ENCODE peak calls at places on chromosomes 12 and 14, in eight cellular contexts. V is stimulated activated CD4-positive, alpha-beta T cell treated with anti-CD3 and anti-CD28 coated beads, Interleukin-4, amount 100 ng/mL, for 48 hours; K is cardiac septum; N is WERI-Rb-1; J is NAMALWA; G is SHP77; B is C1 segment of cervical spinal cord; Y is fibroblast of mammary gland. A is an unnamed sample.

GRCh38 chr12:77236066-77236465 is 170.7 kb upstream of the E2F7 start:
- DNase-seq in N (no peak), V (no peak), Y (no peak), K (no peak), J (no peak), G (no peak), B (no peak), A (no peak)

GRCh38 chr12:24212496-24212895 is 263.0 kb upstream of the SOX5 start:
- DNase-seq in B (no peak), Y (no peak), J (no peak), K (no peak), G (no peak), V (no peak), N (no peak), A (no peak)

GRCh38 chr12:124395284-124395752 is 100.4 kb downstream of the RFLNA start:
- DNase-seq in J (no peak), B (no peak), V (no peak), K (no peak), N (no peak), G (no peak), Y (no peak), A (no peak)

GRCh38 chr14:97315790-97316189 is 518.6 kb downstream of the VRK1 start:
- DNase-seq in J (no peak), V (no peak), N (no peak), K (no peak), G (no peak), B (no peak), Y (no peak), A (no peak)

GRCh38 chr12:2335517-2335916 is 282.7 kb downstream of the CACNA1C start:
- DNase-seq in V (no peak), N (no peak), J (no peak), G (no peak), K (no peak), Y (peak; percentile 60), B (no peak), A (no peak)

GRCh38 chr14:78310263-78310662 is 140.1 kb downstream of the NRXN3 start:
- DNase-seq in J (no peak), G (no peak), K (no peak), N (no peak), V (no peak), Y (no peak), B (no peak), A (no peak)

GRCh38 chr12:39006286-39006685 is 100.9 kb upstream of the CPNE8 start:
- DNase-seq in Y (no peak), N (no peak), G (no peak), K (no peak), V (no peak), J (no peak), B (no peak), A (no peak)

GRCh38 chr14:103688906-103689902 is 26.0 kb downstream of the XRCC3 start:
- DNase-seq in V (no peak), B (peak; percentile 56), N (no peak), Y (peak; percentile 58), K (no peak), J (peak; percentile 86), G (no peak), A (no peak)

GRCh38 chr14:24042733-24043132 is 9.1 kb upstream of the CARMIL3 start:
- DNase-seq in K (no peak), J (no peak), G (no peak), V (no peak), Y (no peak), N (no peak), B (no peak), A (no peak)

GRCh38 chr12:96889273-96889933 is 17.7 kb upstream of the NEDD1 start:
- DNase-seq in Y (peak; percentile 70), B (no peak), N (no peak), J (no peak), V (no peak), K (no peak), G (no peak), A (no peak)

GRCh38 chr12:63967358-63967757 is 122.9 kb downstream of the SRGAP1 start:
- DNase-seq in B (no peak), K (no peak), J (no peak), N (no peak), Y (peak; percentile 72), V (no peak), G (no peak), A (no peak)

GRCh38 chr12:101792046-101792931 is 38.5 kb downstream of the GNPTAB start:
- DNase-seq in V (no peak), J (no peak), B (no peak), N (no peak), K (no peak), Y (peak; percentile 6), G (no peak), A (no peak)

GRCh38 chr12:62191747-62192485 is 68.3 kb upstream of the USP15 start:
- DNase-seq in B (peak; percentile 19), G (peak; percentile 14), K (no peak), N (peak; percentile 60), Y (peak; percentile 60), V (peak; percentile 4), J (no peak), A (peak; percentile 11)

GRCh38 chr12:82461851-82462250 is 103.5 kb downstream of the METTL25 start:
- DNase-seq in B (no peak), J (no peak), Y (no peak), N (no peak), G (no peak), V (no peak), K (no peak), A (no peak)

GRCh38 chr12:13164271-13164670 is 32.3 kb upstream of the EMP1 start:
- DNase-seq in B (no peak), Y (no peak), J (no peak), G (no peak), K (no peak), N (no peak), V (no peak), A (no peak)

GRCh38 chr14:93780811-93781210 is 7.5 kb downstream of the PRIMA1 start:
- DNase-seq in B (no peak), G (no peak), V (no peak), Y (no peak), K (no peak), N (peak; percentile 60), J (no peak), A (no peak)

GRCh38 chr12:106655577-106655976 is 72.8 kb downstream of the RFX4 start:
- DNase-seq in N (no peak), J (no peak), G (no peak), V (no peak), Y (no peak), K (no peak), B (no peak), A (no peak)

GRCh38 chr12:120886194-120887018 is 17.8 kb downstream of the SPPL3 start:
- DNase-seq in N (no peak), J (peak; percentile 35), G (no peak), K (no peak), Y (no peak), V (no peak), B (no peak), A (no peak)

GRCh38 chr14:101072945-101073597 is 169.5 kb upstream of the RTL1 start:
- DNase-seq in B (no peak), J (no peak), G (peak; percentile 93), Y (peak; percentile 97), N (no peak), V (peak; percentile 2), K (peak; percentile 74), A (no peak)

GRCh38 chr14:50233335-50234250 is 2.2 kb upstream of the SOS2 start:
- DNase-seq in G (peak; percentile 51), N (no peak), B (no peak), K (no peak), Y (no peak), J (no peak), V (peak; percentile 16), A (no peak)

GRCh38 chr14:104422301-104423223 is 157.0 kb upstream of the C14orf180 start:
- DNase-seq in K (peak; percentile 53), N (no peak), V (no peak), Y (no peak), G (no peak), B (no peak), J (no peak), A (no peak)

GRCh38 chr14:24062216-24062980 is 9.0 kb upstream of the CPNE6 start:
- DNase-seq in K (no peak), N (no peak), V (no peak), G (no peak), Y (no peak), B (no peak), J (no peak), A (no peak)

GRCh38 chr12:120662879-120663278 is 22.5 kb downstream of the CABP1 start:
- DNase-seq in V (no peak), Y (no peak), J (peak; percentile 82), G (no peak), N (no peak), B (no peak), K (no peak), A (no peak)

GRCh38 chr12:108457006-108457733 is 57.9 kb upstream of the FICD start:
- DNase-seq in Y (peak; percentile 57), G (peak; percentile 50), V (no peak), N (peak; percentile 22), B (no peak), J (peak; percentile 76), K (no peak), A (peak; percentile 57)

GRCh38 chr14:101349108-101349507 is 212.2 kb upstream of the DIO3 start:
- DNase-seq in J (no peak), V (no peak), N (no peak), K (no peak), B (no peak), G (no peak), Y (no peak), A (no peak)

GRCh38 chr12:104458645-104459555 is 2.2 kb downstream of the CHST11 start:
- DNase-seq in V (no peak), J (peak; percentile 46), K (peak; percentile 76), N (no peak), Y (peak; percentile 34), G (no peak), B (peak; percentile 39), A (peak; percentile 24)

GRCh38 chr12:3604750-3605638 is 114.0 kb downstream of the PRMT8 start:
- DNase-seq in V (no peak), N (no peak), J (no peak), G (peak; percentile 9), Y (no peak), B (no peak), K (peak; percentile 84), A (no peak)

GRCh38 chr12:42213023-42213422 is 25.0 kb downstream of the YAF2 start:
- DNase-seq in J (peak; percentile 19), Y (peak; percentile 19), B (no peak), G (peak; percentile 76), V (no peak), K (no peak), N (no peak), A (no peak)

GRCh38 chr12:114713466-114714215 is 29.7 kb upstream of the TBX3 start:
- DNase-seq in G (no peak), B (no peak), Y (no peak), K (no peak), N (no peak), V (no peak), J (no peak), A (no peak)

GRCh38 chr14:83164016-83164415 is 1630.4 kb upstream of the SEL1L start:
- DNase-seq in J (no peak), G (no peak), Y (peak; percentile 89), K (no peak), B (no peak), V (no peak), N (no peak), A (no peak)

GRCh38 chr14:103597623-103598372 is 31.2 kb upstream of the KLC1 start:
- DNase-seq in V (peak; percentile 4), B (no peak), J (no peak), N (no peak), G (peak; percentile 54), K (no peak), Y (peak; percentile 90), A (no peak)

GRCh38 chr12:4996714-4997113 is 47.0 kb upstream of the KCNA5 start:
- DNase-seq in Y (no peak), V (no peak), G (no peak), N (no peak), B (no peak), J (no peak), K (peak; percentile 9), A (no peak)

GRCh38 chr14:21902561-21903199 is 229.1 kb upstream of the OR4E1 start:
- DNase-seq in Y (peak; percentile 5), G (peak; percentile 3), V (no peak), N (no peak), J (peak; percentile 79), K (no peak), B (peak; percentile 3), A (no peak)

GRCh38 chr12:101230547-101230946 is 20.5 kb upstream of the SLC5A8 start:
- DNase-seq in G (no peak), B (no peak), N (no peak), J (no peak), K (no peak), V (no peak), Y (peak; percentile 79), A (no peak)

A was measured in frontal cortex.